ENCODE peak calls at places on chromosomes 16 and 17, in four cellular contexts. One of them, this sample, is unnamed.

GRCh38 chr16:50591800-50592771 is 43.9 kb downstream of the NKD1 start:
- DNase-seq in EH: no peak
- DNase-seq in hepatic stellate cell: no peak
- DNase-seq in CD8-positive, alpha-beta T cell: no peak
- DNase-seq in this sample: no peak

GRCh38 chr17:33334703-33335102 is 41.6 kb upstream of the ASIC2 start:
- DNase-seq in EH: no peak
- DNase-seq in hepatic stellate cell: no peak
- DNase-seq in CD8-positive, alpha-beta T cell: no peak
- DNase-seq in this sample: no peak

GRCh38 chr17:31926100-31926729 is 10.6 kb upstream of the SUZ12 start:
- DNase-seq in EH: no peak
- DNase-seq in CD8-positive, alpha-beta T cell: no peak
- DNase-seq in hepatic stellate cell: no peak
- DNase-seq in this sample: no peak

GRCh38 chr16:73058616-73059409 is 10.9 kb upstream of the ZFHX3 start:
- DNase-seq in CD8-positive, alpha-beta T cell: no peak
- DNase-seq in hepatic stellate cell: no peak
- DNase-seq in EH: peak; percentile 61
- DNase-seq in this sample: peak; percentile 61

GRCh38 chr16:1150511-1150982 is 2.4 kb upstream of the CACNA1H start:
- DNase-seq in EH: peak; percentile 65
- DNase-seq in hepatic stellate cell: peak; percentile 69
- DNase-seq in CD8-positive, alpha-beta T cell: no peak
- DNase-seq in this sample: peak; percentile 20

GRCh38 chr16:27253526-27253930 is 15.0 kb downstream of the NSMCE1 start:
- DNase-seq in CD8-positive, alpha-beta T cell: no peak
- DNase-seq in hepatic stellate cell: peak; percentile 82
- DNase-seq in EH: peak; percentile 88
- DNase-seq in this sample: peak; percentile 91

GRCh38 chr17:2724783-2725164 is 13.2 kb upstream of the CLUH start:
- DNase-seq in CD8-positive, alpha-beta T cell: no peak
- DNase-seq in hepatic stellate cell: peak; percentile 56
- DNase-seq in EH: peak; percentile 39
- DNase-seq in this sample: peak; percentile 37

GRCh38 chr16:26981266-26981938 is 85.3 kb upstream of the C16orf82 start:
- DNase-seq in EH: peak; percentile 79
- DNase-seq in hepatic stellate cell: peak; percentile 75
- DNase-seq in CD8-positive, alpha-beta T cell: no peak
- DNase-seq in this sample: peak; percentile 91

GRCh38 chr17:7782237-7782636 is 51.8 kb upstream of the KDM6B start:
- DNase-seq in EH: peak; percentile 61
- DNase-seq in hepatic stellate cell: peak; percentile 38
- DNase-seq in CD8-positive, alpha-beta T cell: no peak
- DNase-seq in this sample: peak; percentile 66

GRCh38 chr17:44097110-44097810 is 26.2 kb downstream of the HDAC5 start:
- DNase-seq in CD8-positive, alpha-beta T cell: no peak
- DNase-seq in hepatic stellate cell: no peak
- DNase-seq in EH: peak; percentile 90
- DNase-seq in this sample: peak; percentile 38

GRCh38 chr17:3512512-3513171 is 36.8 kb downstream of the ASPA start:
- DNase-seq in CD8-positive, alpha-beta T cell: no peak
- DNase-seq in hepatic stellate cell: no peak
- DNase-seq in EH: peak; percentile 72
- DNase-seq in this sample: no peak

GRCh38 chr17:77120866-77121265 is 19.9 kb upstream of the SEC14L1 start:
- DNase-seq in hepatic stellate cell: no peak
- DNase-seq in EH: no peak
- DNase-seq in CD8-positive, alpha-beta T cell: no peak
- DNase-seq in this sample: no peak

GRCh38 chr17:79838541-79839274 is 532 bp downstream of the CBX4 start:
- DNase-seq in EH: peak; percentile 67
- DNase-seq in hepatic stellate cell: peak; percentile 65
- DNase-seq in CD8-positive, alpha-beta T cell: peak; percentile 41
- DNase-seq in this sample: peak; percentile 69

GRCh38 chr16:21526923-21527807 is 72.2 kb upstream of the METTL9 start:
- DNase-seq in CD8-positive, alpha-beta T cell: no peak
- DNase-seq in hepatic stellate cell: no peak
- DNase-seq in EH: no peak
- DNase-seq in this sample: no peak

GRCh38 chr16:89031715-89032659 is 55.0 kb upstream of the CBFA2T3 start:
- DNase-seq in EH: no peak
- DNase-seq in CD8-positive, alpha-beta T cell: peak; percentile 48
- DNase-seq in hepatic stellate cell: no peak
- DNase-seq in this sample: no peak

GRCh38 chr16:11791144-11791828 is 5.8 kb downstream of the ZC3H7A start:
- DNase-seq in EH: no peak
- DNase-seq in hepatic stellate cell: no peak
- DNase-seq in CD8-positive, alpha-beta T cell: no peak
- DNase-seq in this sample: no peak

GRCh38 chr17:49727353-49727752 is 19.6 kb upstream of the SLC35B1 start:
- DNase-seq in CD8-positive, alpha-beta T cell: no peak
- DNase-seq in EH: no peak
- DNase-seq in hepatic stellate cell: no peak
- DNase-seq in this sample: no peak

GRCh38 chr17:2427910-2428309 is 27.1 kb upstream of the MNT start:
- DNase-seq in CD8-positive, alpha-beta T cell: no peak
- DNase-seq in EH: no peak
- DNase-seq in hepatic stellate cell: no peak
- DNase-seq in this sample: no peak

GRCh38 chr17:7476951-7477350 is 2.5 kb downstream of the ZBTB4 start:
- DNase-seq in EH: no peak
- DNase-seq in CD8-positive, alpha-beta T cell: no peak
- DNase-seq in hepatic stellate cell: no peak
- DNase-seq in this sample: no peak

GRCh38 chr17:15655162-15655561 is 28.9 kb downstream of the TRIM16 start:
- DNase-seq in hepatic stellate cell: no peak
- DNase-seq in EH: peak; percentile 53
- DNase-seq in CD8-positive, alpha-beta T cell: no peak
- DNase-seq in this sample: no peak

GRCh38 chr17:16515933-16516332 is 23.9 kb upstream of the LRRC75A start:
- DNase-seq in EH: no peak
- DNase-seq in hepatic stellate cell: no peak
- DNase-seq in CD8-positive, alpha-beta T cell: no peak
- DNase-seq in this sample: no peak

GRCh38 chr17:22128723-22129122 is 436.4 kb downstream of the KCNJ18 start:
- DNase-seq in hepatic stellate cell: no peak
- DNase-seq in EH: no peak
- DNase-seq in CD8-positive, alpha-beta T cell: no peak
- DNase-seq in this sample: no peak

GRCh38 chr16:4924593-4925378 is 12.2 kb downstream of the PPL start:
- DNase-seq in hepatic stellate cell: no peak
- DNase-seq in EH: no peak
- DNase-seq in CD8-positive, alpha-beta T cell: no peak
- DNase-seq in this sample: no peak

GRCh38 chr17:54373970-54374369 is 526.7 kb upstream of the TOM1L1 start:
- DNase-seq in EH: no peak
- DNase-seq in CD8-positive, alpha-beta T cell: no peak
- DNase-seq in hepatic stellate cell: no peak
- DNase-seq in this sample: no peak

This sample was measured in iris pigment epithelial cell.